ENCODE peak calls at places on chromosomes 2 and 18, in five cellular contexts. L is Caki2; N is activated CD4-positive, alpha-beta T cell treated with anti-CD3 and anti-CD28 coated beads for 36 hours; B is ureter; Q is activated T-cell treated with anti-CD3 and anti-CD28 coated beads for 24 hours. W is an unnamed sample.

GRCh38 chr18:12597775-12598174 is 60.1 kb downstream of the SPIRE1 start:
- DNase-seq in L (peak; percentile 65), N (peak; percentile 16), B (no peak), Q (no peak), W (no peak)

GRCh38 chr2:79876430-79876829 is 363.6 kb downstream of the CTNNA2 start:
- DNase-seq in N (no peak), Q (no peak), L (no peak), B (no peak), W (no peak)

GRCh38 chr2:55038428-55038827 is 11.8 kb downstream of the RTN4 start:
- DNase-seq in L (peak; percentile 16), N (no peak), Q (no peak), B (no peak), W (no peak)

GRCh38 chr2:226838758-226839555 is 3.1 kb downstream of the RHBDD1 start:
- DNase-seq in Q (no peak), N (no peak), L (no peak), B (no peak), W (no peak)

GRCh38 chr18:45962461-45962860 is 4.7 kb downstream of the EPG5 start:
- DNase-seq in N (peak; percentile 34), Q (no peak), B (no peak), L (peak; percentile 54), W (peak; percentile 79)

GRCh38 chr2:221389909-221390308 is 182.2 kb downstream of the EPHA4 start:
- DNase-seq in L (no peak), Q (no peak), B (no peak), N (no peak), W (no peak)

GRCh38 chr2:159564081-159564480 is 52.3 kb downstream of the BAZ2B start:
- DNase-seq in B (no peak), Q (no peak), L (no peak), N (no peak), W (no peak)

GRCh38 chr2:96264656-96265348 is 995 bp downstream of the TMEM127 start:
- DNase-seq in N (peak; percentile 52), Q (peak; percentile 0), B (no peak), L (peak; percentile 28), W (no peak)